ENCODE peak calls at places on chromosomes 11 and 22, in five cellular contexts. One of them, this sample, is unnamed. For H3K4me1, the result is how much of the 10 kb centered on the place peaks cover.

GRCh38 chr11:88354909-88355308 is 17.4 kb upstream of the CTSC start:
- DNase-seq in GM23248: no peak
- DNase-seq in neuronal stem cell: no peak
- DNase-seq in SK-N-SH: no peak
- DNase-seq in endothelial cell of umbilical vein: no peak
- DNase-seq in this sample: no peak

GRCh38 chr11:92216789-92217188 is 7.8 kb upstream of the FAT3 start:
- DNase-seq in SK-N-SH: no peak
- DNase-seq in GM23248: no peak
- DNase-seq in endothelial cell of umbilical vein: no peak
- DNase-seq in neuronal stem cell: no peak
- DNase-seq in this sample: no peak

GRCh38 chr11:69310934-69311766 is 17.2 kb downstream of the MYEOV start:
- DNase-seq in neuronal stem cell: no peak
- DNase-seq in SK-N-SH: no peak
- DNase-seq in GM23248: no peak
- DNase-seq in endothelial cell of umbilical vein: no peak
- DNase-seq in this sample: no peak

GRCh38 chr11:120125005-120125404 is 12.9 kb downstream of the TRIM29 start:
- DNase-seq in neuronal stem cell: no peak
- DNase-seq in GM23248: peak
- DNase-seq in SK-N-SH: no peak
- DNase-seq in endothelial cell of umbilical vein: no peak
- DNase-seq in this sample: peak

GRCh38 chr11:45178890-45179663 is 32.6 kb downstream of the PRDM11 start:
- DNase-seq in neuronal stem cell: no peak
- DNase-seq in endothelial cell of umbilical vein: peak
- DNase-seq in SK-N-SH: no peak
- DNase-seq in GM23248: peak
- DNase-seq in this sample: peak

GRCh38 chr11:120894207-120894989 is 129.5 kb upstream of the TBCEL start:
- DNase-seq in SK-N-SH: peak
- DNase-seq in GM23248: no peak
- DNase-seq in neuronal stem cell: no peak
- DNase-seq in endothelial cell of umbilical vein: no peak
- DNase-seq in this sample: no peak

GRCh38 chr11:71423181-71423790 is 24.9 kb downstream of the DHCR7 start:
- DNase-seq in neuronal stem cell: no peak
- DNase-seq in endothelial cell of umbilical vein: no peak
- DNase-seq in GM23248: no peak
- DNase-seq in SK-N-SH: no peak
- DNase-seq in this sample: no peak

GRCh38 chr22:20479612-20480196 is 15.9 kb downstream of the KLHL22 start:
- DNase-seq in SK-N-SH: no peak
- DNase-seq in neuronal stem cell: no peak
- DNase-seq in GM23248: no peak
- DNase-seq in endothelial cell of umbilical vein: no peak
- DNase-seq in this sample: no peak

GRCh38 chr11:112822478-112823274 is 138.5 kb upstream of the NCAM1 start:
- DNase-seq in SK-N-SH: no peak
- DNase-seq in endothelial cell of umbilical vein: no peak
- DNase-seq in GM23248: no peak
- DNase-seq in neuronal stem cell: no peak
- DNase-seq in this sample: no peak

GRCh38 chr11:60905551-60906113 is 753 bp downstream of the PRPF19 start:
- DNase-seq in SK-N-SH: peak
- DNase-seq in neuronal stem cell: no peak
- DNase-seq in GM23248: peak
- DNase-seq in endothelial cell of umbilical vein: peak
- DNase-seq in this sample: peak

GRCh38 chr11:61392991-61393595 is 706 bp downstream of the TMEM216 start:
- DNase-seq in endothelial cell of umbilical vein: peak
- DNase-seq in neuronal stem cell: peak
- DNase-seq in SK-N-SH: peak
- DNase-seq in GM23248: peak
- DNase-seq in this sample: peak

GRCh38 chr11:130208241-130209127 is 48.9 kb downstream of the ST14 start:
- DNase-seq in neuronal stem cell: no peak
- DNase-seq in GM23248: no peak
- DNase-seq in endothelial cell of umbilical vein: no peak
- DNase-seq in SK-N-SH: peak
- DNase-seq in this sample: no peak

GRCh38 chr22:42064629-42065028 is 6.0 kb downstream of the NAGA start:
- DNase-seq in GM23248: no peak
- DNase-seq in endothelial cell of umbilical vein: no peak
- DNase-seq in SK-N-SH: no peak
- DNase-seq in neuronal stem cell: no peak
- DNase-seq in this sample: no peak

GRCh38 chr11:133844217-133844616 is 1.1 kb downstream of the SPATA19 start:
- DNase-seq in neuronal stem cell: no peak
- DNase-seq in GM23248: no peak
- DNase-seq in endothelial cell of umbilical vein: no peak
- DNase-seq in SK-N-SH: no peak
- DNase-seq in this sample: no peak

GRCh38 chr22:49827307-49827852 is 293 bp downstream of the BRD1 start:
- DNase-seq in neuronal stem cell: no peak
- DNase-seq in endothelial cell of umbilical vein: no peak
- DNase-seq in SK-N-SH: peak
- DNase-seq in GM23248: peak
- DNase-seq in this sample: peak

GRCh38 chr11:132137981-132138313 is 767.5 kb downstream of the NTM start:
- DNase-seq in SK-N-SH: no peak
- DNase-seq in GM23248: no peak
- DNase-seq in endothelial cell of umbilical vein: no peak
- DNase-seq in neuronal stem cell: no peak
- DNase-seq in this sample: no peak

GRCh38 chr11:129703846-129704245 is 111.8 kb upstream of the TMEM45B start:
- DNase-seq in GM23248: peak
- DNase-seq in SK-N-SH: peak
- DNase-seq in endothelial cell of umbilical vein: no peak
- DNase-seq in neuronal stem cell: no peak
- DNase-seq in this sample: peak

GRCh38 chr11:73087730-73088129 is 54.4 kb downstream of the FCHSD2 start:
- DNase-seq in neuronal stem cell: no peak
- DNase-seq in endothelial cell of umbilical vein: no peak
- DNase-seq in GM23248: no peak
- DNase-seq in SK-N-SH: no peak
- DNase-seq in this sample: peak

GRCh38 chr11:6587360-6587953 is 16.0 kb downstream of the RRP8 start:
- DNase-seq in SK-N-SH: no peak
- DNase-seq in GM23248: no peak
- DNase-seq in endothelial cell of umbilical vein: no peak
- DNase-seq in neuronal stem cell: no peak
- DNase-seq in this sample: no peak

GRCh38 chr11:116955949-116956348 is 118.5 kb upstream of the APOA1 start:
- DNase-seq in endothelial cell of umbilical vein: no peak
- DNase-seq in GM23248: no peak
- DNase-seq in SK-N-SH: no peak
- DNase-seq in neuronal stem cell: no peak
- DNase-seq in this sample: peak

DNA sequence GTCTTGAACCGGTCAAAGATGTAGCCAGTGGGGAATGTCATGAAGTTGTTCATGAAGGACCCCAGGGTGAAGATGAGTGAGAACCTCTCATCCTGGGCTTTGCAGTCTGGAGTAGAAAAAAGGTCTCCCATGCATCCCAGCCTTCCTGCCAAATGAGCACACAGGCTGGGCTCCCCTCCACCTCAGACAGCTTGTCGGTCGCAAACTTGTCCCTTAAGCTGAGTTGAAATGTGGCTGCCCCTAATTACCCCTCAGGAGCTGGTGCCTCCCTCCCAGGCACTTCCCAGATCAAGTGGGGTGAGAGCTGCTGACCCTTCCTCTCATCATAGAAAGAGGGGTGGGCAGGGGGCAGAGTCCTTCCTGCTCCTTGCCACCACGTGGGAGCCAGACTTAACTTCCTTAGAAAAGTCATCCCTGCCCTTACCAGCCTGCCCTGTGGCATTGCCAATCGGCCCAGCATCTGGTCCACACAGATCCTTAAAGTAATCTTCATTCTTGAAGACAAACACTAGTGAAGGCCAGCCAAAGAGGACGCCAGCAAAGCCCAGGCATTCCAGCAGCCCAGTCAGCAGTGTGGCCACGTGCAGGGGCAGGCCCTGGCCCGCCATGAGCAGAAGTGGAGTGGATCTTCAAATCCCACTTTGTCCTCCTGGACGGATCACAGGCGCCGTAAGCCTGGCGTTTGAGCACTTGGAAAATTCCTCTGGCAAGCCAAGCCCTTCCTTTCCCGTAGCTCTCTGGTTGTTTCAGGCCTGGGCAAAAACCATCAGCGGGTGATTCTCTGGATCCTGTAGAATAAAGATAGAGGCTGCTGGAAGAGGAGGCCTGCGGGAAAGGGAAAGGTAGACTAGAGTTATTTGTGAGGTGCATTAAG is 1.1 kb downstream of the SLC43A3 start:
- DNase-seq in endothelial cell of umbilical vein: peak
- DNase-seq in neuronal stem cell: no peak
- DNase-seq in SK-N-SH: no peak
- DNase-seq in GM23248: peak
- DNase-seq in this sample: no peak
- H3K4me1 ChIP-seq in endothelial cell of umbilical vein: under half
- H3K4me1 ChIP-seq in neuronal stem cell: under half
- H3K4me1 ChIP-seq in SK-N-SH: under half
- H3K4me1 ChIP-seq in GM23248: under half
- H3K4me1 ChIP-seq in this sample: under half

GRCh38 chr11:9719949-9720646 is 56.2 kb downstream of the SWAP70 start:
- DNase-seq in SK-N-SH: no peak
- DNase-seq in GM23248: peak
- DNase-seq in neuronal stem cell: no peak
- DNase-seq in endothelial cell of umbilical vein: peak
- DNase-seq in this sample: no peak

GRCh38 chr11:9714540-9714939 is 50.7 kb downstream of the SWAP70 start:
- DNase-seq in neuronal stem cell: no peak
- DNase-seq in SK-N-SH: no peak
- DNase-seq in endothelial cell of umbilical vein: no peak
- DNase-seq in GM23248: peak
- DNase-seq in this sample: peak

GRCh38 chr11:9717040-9717357 is 53.1 kb downstream of the SWAP70 start:
- DNase-seq in SK-N-SH: no peak
- DNase-seq in GM23248: no peak
- DNase-seq in neuronal stem cell: no peak
- DNase-seq in endothelial cell of umbilical vein: no peak
- DNase-seq in this sample: no peak

GRCh38 chr11:9716275-9717039 is 52.6 kb downstream of the SWAP70 start:
- DNase-seq in neuronal stem cell: no peak
- DNase-seq in SK-N-SH: no peak
- DNase-seq in GM23248: peak
- DNase-seq in endothelial cell of umbilical vein: peak
- DNase-seq in this sample: peak

DNA sequence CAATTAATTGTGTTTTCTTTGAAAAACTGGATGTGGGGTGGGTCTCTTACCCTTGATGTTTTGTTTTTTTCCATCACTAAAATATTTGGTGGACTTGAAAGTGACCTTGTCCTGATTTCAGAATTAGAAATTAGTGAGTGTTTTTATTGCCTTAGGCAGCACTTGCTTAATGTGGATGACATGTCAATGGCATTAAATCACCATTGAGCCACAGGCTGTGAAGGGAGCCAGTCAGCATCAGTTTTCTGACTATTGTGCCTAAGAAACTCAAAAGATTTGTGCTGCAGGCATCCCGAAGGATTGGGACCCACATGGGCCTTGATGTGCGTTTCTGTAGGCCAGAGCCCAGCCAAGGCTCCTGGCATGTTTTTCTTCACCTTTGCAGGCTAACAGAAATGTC is 53.8 kb downstream of the SWAP70 start:
- DNase-seq in SK-N-SH: peak
- DNase-seq in GM23248: peak
- DNase-seq in endothelial cell of umbilical vein: peak
- DNase-seq in neuronal stem cell: no peak
- DNase-seq in this sample: peak
- H3K9ac ChIP-seq in SK-N-SH: no peak
- H3K9ac ChIP-seq in GM23248: no peak
- H3K9ac ChIP-seq in endothelial cell of umbilical vein: peak
- H3K9ac ChIP-seq in neuronal stem cell: no peak
- H3K9ac ChIP-seq in this sample: no peak

GRCh38 chr11:118912742-118913410 is 12.8 kb downstream of the BCL9L start:
- DNase-seq in SK-N-SH: no peak
- DNase-seq in endothelial cell of umbilical vein: peak
- DNase-seq in GM23248: peak
- DNase-seq in neuronal stem cell: no peak
- DNase-seq in this sample: peak
- H3K4me1 ChIP-seq in SK-N-SH: half or more
- H3K4me1 ChIP-seq in endothelial cell of umbilical vein: half or more
- H3K4me1 ChIP-seq in GM23248: half or more
- H3K4me1 ChIP-seq in neuronal stem cell: half or more
- H3K4me1 ChIP-seq in this sample: half or more

GRCh38 chr22:46066691-46067090 is 83.6 kb upstream of the PPARA start:
- DNase-seq in GM23248: peak
- DNase-seq in SK-N-SH: no peak
- DNase-seq in endothelial cell of umbilical vein: peak
- DNase-seq in neuronal stem cell: no peak
- DNase-seq in this sample: no peak
- H3K9ac ChIP-seq in GM23248: peak
- H3K9ac ChIP-seq in SK-N-SH: peak
- H3K9ac ChIP-seq in endothelial cell of umbilical vein: peak
- H3K9ac ChIP-seq in neuronal stem cell: no peak
- H3K9ac ChIP-seq in this sample: peak

GRCh38 chr11:96110302-96110701 is 186.4 kb upstream of the MTMR2 start:
- DNase-seq in SK-N-SH: no peak
- DNase-seq in GM23248: no peak
- DNase-seq in endothelial cell of umbilical vein: no peak
- DNase-seq in neuronal stem cell: no peak
- DNase-seq in this sample: no peak
- H3K4me1 ChIP-seq in SK-N-SH: under half
- H3K4me1 ChIP-seq in GM23248: half or more
- H3K4me1 ChIP-seq in endothelial cell of umbilical vein: under half
- H3K4me1 ChIP-seq in neuronal stem cell: under half
- H3K4me1 ChIP-seq in this sample: under half

GRCh38 chr11:35553021-35553420 is 27.6 kb upstream of the PAMR1 start:
- DNase-seq in GM23248: no peak
- DNase-seq in neuronal stem cell: no peak
- DNase-seq in SK-N-SH: no peak
- DNase-seq in endothelial cell of umbilical vein: no peak
- DNase-seq in this sample: no peak

GRCh38 chr11:35546317-35546716 is 20.9 kb upstream of the PAMR1 start:
- DNase-seq in neuronal stem cell: no peak
- DNase-seq in endothelial cell of umbilical vein: no peak
- DNase-seq in GM23248: no peak
- DNase-seq in SK-N-SH: no peak
- DNase-seq in this sample: no peak

GRCh38 chr11:35550374-35551036 is 25.1 kb upstream of the PAMR1 start:
- DNase-seq in SK-N-SH: no peak
- DNase-seq in neuronal stem cell: no peak
- DNase-seq in GM23248: peak
- DNase-seq in endothelial cell of umbilical vein: no peak
- DNase-seq in this sample: no peak

GRCh38 chr11:35548925-35549561 is 23.6 kb upstream of the PAMR1 start:
- DNase-seq in GM23248: peak
- DNase-seq in neuronal stem cell: peak
- DNase-seq in SK-N-SH: no peak
- DNase-seq in endothelial cell of umbilical vein: no peak
- DNase-seq in this sample: no peak

DNA sequence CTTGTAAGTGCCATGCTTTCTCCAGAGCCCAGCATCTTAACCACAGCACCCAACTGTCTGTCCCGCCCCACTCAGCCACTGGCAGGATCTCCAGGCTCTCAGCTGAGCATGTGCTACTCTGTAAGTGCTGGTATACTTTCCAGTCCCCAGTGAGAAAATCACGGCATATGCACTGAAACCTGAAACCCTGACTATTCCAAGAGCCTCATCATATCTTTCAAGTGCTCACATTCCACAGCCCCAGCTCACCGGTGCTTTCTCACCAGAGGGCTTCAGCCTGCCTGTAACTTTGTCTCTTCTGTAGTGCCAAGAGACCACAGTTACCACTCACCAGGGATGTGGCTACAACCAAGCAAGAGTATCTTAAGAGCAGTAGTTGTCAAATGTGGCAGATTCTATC is 24.4 kb upstream of the PAMR1 start:
- DNase-seq in neuronal stem cell: peak
- DNase-seq in endothelial cell of umbilical vein: no peak
- DNase-seq in SK-N-SH: no peak
- DNase-seq in GM23248: peak
- DNase-seq in this sample: peak
- H3K9ac ChIP-seq in neuronal stem cell: no peak
- H3K9ac ChIP-seq in endothelial cell of umbilical vein: no peak
- H3K9ac ChIP-seq in SK-N-SH: peak
- H3K9ac ChIP-seq in GM23248: peak
- H3K9ac ChIP-seq in this sample: no peak